ENCODE peak calls at places on chromosomes 16 and 17, in five cellular contexts. One of them, this sample, is unnamed.

GRCh38 chr17:49497147-49498036 is 2.3 kb downstream of the NGFR start:
- DNase-seq in activated CD4-positive, CD25-positive, alpha-beta regulatory T cell treated with anti-CD3 and anti-CD28 coated beads, Interleukin-2, amount 50 U/mL, for 16 hours: no peak
- DNase-seq in osteocyte: no peak
- DNase-seq in activated T-helper 1 cell treated with anti-CD3 and anti-CD28 coated beads, Interleukin-12 subunit alpha, Interleukin-12 subunit beta, Interleukin-2, Interleukin-4 antibody, amounts not matched to agents 30 ng/mL and 10 ng/mL and 1 ng/mL, durations not matched to agents 14 hours and 24 hours and 36 hours: no peak
- DNase-seq in GM12892: no peak
- DNase-seq in this sample: no peak

GRCh38 chr17:64118452-64118979 is 11.4 kb downstream of the ERN1 start:
- DNase-seq in osteocyte: peak; percentile 38
- DNase-seq in activated CD4-positive, CD25-positive, alpha-beta regulatory T cell treated with anti-CD3 and anti-CD28 coated beads, Interleukin-2, amount 50 U/mL, for 16 hours: no peak
- DNase-seq in activated T-helper 1 cell treated with anti-CD3 and anti-CD28 coated beads, Interleukin-12 subunit alpha, Interleukin-12 subunit beta, Interleukin-2, Interleukin-4 antibody, amounts not matched to agents 30 ng/mL and 10 ng/mL and 1 ng/mL, durations not matched to agents 14 hours and 24 hours and 36 hours: no peak
- DNase-seq in GM12892: no peak
- DNase-seq in this sample: no peak

GRCh38 chr17:73646409-73647305 is 2.4 kb upstream of the SDK2 start:
- DNase-seq in activated CD4-positive, CD25-positive, alpha-beta regulatory T cell treated with anti-CD3 and anti-CD28 coated beads, Interleukin-2, amount 50 U/mL, for 16 hours: no peak
- DNase-seq in activated T-helper 1 cell treated with anti-CD3 and anti-CD28 coated beads, Interleukin-12 subunit alpha, Interleukin-12 subunit beta, Interleukin-2, Interleukin-4 antibody, amounts not matched to agents 30 ng/mL and 10 ng/mL and 1 ng/mL, durations not matched to agents 14 hours and 24 hours and 36 hours: no peak
- DNase-seq in GM12892: no peak
- DNase-seq in osteocyte: no peak
- DNase-seq in this sample: no peak

GRCh38 chr16:79067600-79067999 is 532.9 kb downstream of the MAF start:
- DNase-seq in activated T-helper 1 cell treated with anti-CD3 and anti-CD28 coated beads, Interleukin-12 subunit alpha, Interleukin-12 subunit beta, Interleukin-2, Interleukin-4 antibody, amounts not matched to agents 30 ng/mL and 10 ng/mL and 1 ng/mL, durations not matched to agents 14 hours and 24 hours and 36 hours: no peak
- DNase-seq in osteocyte: no peak
- DNase-seq in activated CD4-positive, CD25-positive, alpha-beta regulatory T cell treated with anti-CD3 and anti-CD28 coated beads, Interleukin-2, amount 50 U/mL, for 16 hours: no peak
- DNase-seq in GM12892: no peak
- DNase-seq in this sample: no peak

GRCh38 chr17:7136266-7136877 is 21.8 kb upstream of the ASGR2 start:
- DNase-seq in osteocyte: no peak
- DNase-seq in activated T-helper 1 cell treated with anti-CD3 and anti-CD28 coated beads, Interleukin-12 subunit alpha, Interleukin-12 subunit beta, Interleukin-2, Interleukin-4 antibody, amounts not matched to agents 30 ng/mL and 10 ng/mL and 1 ng/mL, durations not matched to agents 14 hours and 24 hours and 36 hours: peak; percentile 57
- DNase-seq in activated CD4-positive, CD25-positive, alpha-beta regulatory T cell treated with anti-CD3 and anti-CD28 coated beads, Interleukin-2, amount 50 U/mL, for 16 hours: peak; percentile 60
- DNase-seq in GM12892: no peak
- DNase-seq in this sample: no peak

GRCh38 chr16:53061701-53062159 is 6.9 kb downstream of the CHD9 start:
- DNase-seq in GM12892: no peak
- DNase-seq in activated T-helper 1 cell treated with anti-CD3 and anti-CD28 coated beads, Interleukin-12 subunit alpha, Interleukin-12 subunit beta, Interleukin-2, Interleukin-4 antibody, amounts not matched to agents 30 ng/mL and 10 ng/mL and 1 ng/mL, durations not matched to agents 14 hours and 24 hours and 36 hours: no peak
- DNase-seq in osteocyte: no peak
- DNase-seq in activated CD4-positive, CD25-positive, alpha-beta regulatory T cell treated with anti-CD3 and anti-CD28 coated beads, Interleukin-2, amount 50 U/mL, for 16 hours: no peak
- DNase-seq in this sample: no peak

GRCh38 chr17:46942441-46943217 is 19.7 kb downstream of the GOSR2 start:
- DNase-seq in GM12892: peak; percentile 62
- DNase-seq in osteocyte: no peak
- DNase-seq in activated T-helper 1 cell treated with anti-CD3 and anti-CD28 coated beads, Interleukin-12 subunit alpha, Interleukin-12 subunit beta, Interleukin-2, Interleukin-4 antibody, amounts not matched to agents 30 ng/mL and 10 ng/mL and 1 ng/mL, durations not matched to agents 14 hours and 24 hours and 36 hours: peak; percentile 14
- DNase-seq in activated CD4-positive, CD25-positive, alpha-beta regulatory T cell treated with anti-CD3 and anti-CD28 coated beads, Interleukin-2, amount 50 U/mL, for 16 hours: no peak
- DNase-seq in this sample: peak; percentile 62

GRCh38 chr17:20242271-20242670 is 225.1 kb downstream of the LGALS9B start:
- DNase-seq in osteocyte: no peak
- DNase-seq in activated T-helper 1 cell treated with anti-CD3 and anti-CD28 coated beads, Interleukin-12 subunit alpha, Interleukin-12 subunit beta, Interleukin-2, Interleukin-4 antibody, amounts not matched to agents 30 ng/mL and 10 ng/mL and 1 ng/mL, durations not matched to agents 14 hours and 24 hours and 36 hours: no peak
- DNase-seq in activated CD4-positive, CD25-positive, alpha-beta regulatory T cell treated with anti-CD3 and anti-CD28 coated beads, Interleukin-2, amount 50 U/mL, for 16 hours: no peak
- DNase-seq in GM12892: no peak
- DNase-seq in this sample: no peak

GRCh38 chr16:57611184-57611583 is 17.2 kb upstream of the ADGRG1 start:
- DNase-seq in GM12892: no peak
- DNase-seq in activated CD4-positive, CD25-positive, alpha-beta regulatory T cell treated with anti-CD3 and anti-CD28 coated beads, Interleukin-2, amount 50 U/mL, for 16 hours: no peak
- DNase-seq in activated T-helper 1 cell treated with anti-CD3 and anti-CD28 coated beads, Interleukin-12 subunit alpha, Interleukin-12 subunit beta, Interleukin-2, Interleukin-4 antibody, amounts not matched to agents 30 ng/mL and 10 ng/mL and 1 ng/mL, durations not matched to agents 14 hours and 24 hours and 36 hours: no peak
- DNase-seq in osteocyte: no peak
- DNase-seq in this sample: no peak

GRCh38 chr17:9703781-9704082 is 58.4 kb downstream of the USP43 start:
- DNase-seq in osteocyte: no peak
- DNase-seq in activated CD4-positive, CD25-positive, alpha-beta regulatory T cell treated with anti-CD3 and anti-CD28 coated beads, Interleukin-2, amount 50 U/mL, for 16 hours: no peak
- DNase-seq in GM12892: no peak
- DNase-seq in activated T-helper 1 cell treated with anti-CD3 and anti-CD28 coated beads, Interleukin-12 subunit alpha, Interleukin-12 subunit beta, Interleukin-2, Interleukin-4 antibody, amounts not matched to agents 30 ng/mL and 10 ng/mL and 1 ng/mL, durations not matched to agents 14 hours and 24 hours and 36 hours: no peak
- DNase-seq in this sample: no peak

GRCh38 chr16:75088934-75089333 is 27.6 kb downstream of the LDHD start:
- DNase-seq in GM12892: no peak
- DNase-seq in activated T-helper 1 cell treated with anti-CD3 and anti-CD28 coated beads, Interleukin-12 subunit alpha, Interleukin-12 subunit beta, Interleukin-2, Interleukin-4 antibody, amounts not matched to agents 30 ng/mL and 10 ng/mL and 1 ng/mL, durations not matched to agents 14 hours and 24 hours and 36 hours: no peak
- DNase-seq in activated CD4-positive, CD25-positive, alpha-beta regulatory T cell treated with anti-CD3 and anti-CD28 coated beads, Interleukin-2, amount 50 U/mL, for 16 hours: no peak
- DNase-seq in osteocyte: no peak
- DNase-seq in this sample: no peak

GRCh38 chr17:17570798-17571716 is 20.5 kb downstream of the PEMT start:
- DNase-seq in activated CD4-positive, CD25-positive, alpha-beta regulatory T cell treated with anti-CD3 and anti-CD28 coated beads, Interleukin-2, amount 50 U/mL, for 16 hours: no peak
- DNase-seq in activated T-helper 1 cell treated with anti-CD3 and anti-CD28 coated beads, Interleukin-12 subunit alpha, Interleukin-12 subunit beta, Interleukin-2, Interleukin-4 antibody, amounts not matched to agents 30 ng/mL and 10 ng/mL and 1 ng/mL, durations not matched to agents 14 hours and 24 hours and 36 hours: no peak
- DNase-seq in GM12892: no peak
- DNase-seq in osteocyte: no peak
- DNase-seq in this sample: no peak

GRCh38 chr16:3696425-3697218 is 20.7 kb downstream of the TRAP1 start:
- DNase-seq in GM12892: no peak
- DNase-seq in osteocyte: no peak
- DNase-seq in activated CD4-positive, CD25-positive, alpha-beta regulatory T cell treated with anti-CD3 and anti-CD28 coated beads, Interleukin-2, amount 50 U/mL, for 16 hours: no peak
- DNase-seq in activated T-helper 1 cell treated with anti-CD3 and anti-CD28 coated beads, Interleukin-12 subunit alpha, Interleukin-12 subunit beta, Interleukin-2, Interleukin-4 antibody, amounts not matched to agents 30 ng/mL and 10 ng/mL and 1 ng/mL, durations not matched to agents 14 hours and 24 hours and 36 hours: no peak
- DNase-seq in this sample: no peak

GRCh38 chr17:64443086-64443760 is 5.7 kb upstream of the MILR1 start:
- DNase-seq in activated T-helper 1 cell treated with anti-CD3 and anti-CD28 coated beads, Interleukin-12 subunit alpha, Interleukin-12 subunit beta, Interleukin-2, Interleukin-4 antibody, amounts not matched to agents 30 ng/mL and 10 ng/mL and 1 ng/mL, durations not matched to agents 14 hours and 24 hours and 36 hours: no peak
- DNase-seq in activated CD4-positive, CD25-positive, alpha-beta regulatory T cell treated with anti-CD3 and anti-CD28 coated beads, Interleukin-2, amount 50 U/mL, for 16 hours: no peak
- DNase-seq in GM12892: no peak
- DNase-seq in osteocyte: no peak
- DNase-seq in this sample: no peak

GRCh38 chr16:31132303-31132978 is 3.1 kb downstream of the PRSS8 start:
- DNase-seq in activated T-helper 1 cell treated with anti-CD3 and anti-CD28 coated beads, Interleukin-12 subunit alpha, Interleukin-12 subunit beta, Interleukin-2, Interleukin-4 antibody, amounts not matched to agents 30 ng/mL and 10 ng/mL and 1 ng/mL, durations not matched to agents 14 hours and 24 hours and 36 hours: no peak
- DNase-seq in GM12892: no peak
- DNase-seq in osteocyte: no peak
- DNase-seq in activated CD4-positive, CD25-positive, alpha-beta regulatory T cell treated with anti-CD3 and anti-CD28 coated beads, Interleukin-2, amount 50 U/mL, for 16 hours: no peak
- DNase-seq in this sample: no peak

GRCh38 chr16:23509763-23510153 is 536 bp downstream of the GGA2 start:
- DNase-seq in GM12892: no peak
- DNase-seq in activated CD4-positive, CD25-positive, alpha-beta regulatory T cell treated with anti-CD3 and anti-CD28 coated beads, Interleukin-2, amount 50 U/mL, for 16 hours: no peak
- DNase-seq in activated T-helper 1 cell treated with anti-CD3 and anti-CD28 coated beads, Interleukin-12 subunit alpha, Interleukin-12 subunit beta, Interleukin-2, Interleukin-4 antibody, amounts not matched to agents 30 ng/mL and 10 ng/mL and 1 ng/mL, durations not matched to agents 14 hours and 24 hours and 36 hours: peak; percentile 22
- DNase-seq in osteocyte: no peak
- DNase-seq in this sample: no peak

GRCh38 chr16:30786115-30786935 is 680 bp downstream of the ZNF629 start:
- DNase-seq in activated T-helper 1 cell treated with anti-CD3 and anti-CD28 coated beads, Interleukin-12 subunit alpha, Interleukin-12 subunit beta, Interleukin-2, Interleukin-4 antibody, amounts not matched to agents 30 ng/mL and 10 ng/mL and 1 ng/mL, durations not matched to agents 14 hours and 24 hours and 36 hours: no peak
- DNase-seq in osteocyte: no peak
- DNase-seq in GM12892: no peak
- DNase-seq in activated CD4-positive, CD25-positive, alpha-beta regulatory T cell treated with anti-CD3 and anti-CD28 coated beads, Interleukin-2, amount 50 U/mL, for 16 hours: no peak
- DNase-seq in this sample: no peak

GRCh38 chr17:43713494-43714162 is 45.0 kb downstream of the SOST start:
- DNase-seq in activated CD4-positive, CD25-positive, alpha-beta regulatory T cell treated with anti-CD3 and anti-CD28 coated beads, Interleukin-2, amount 50 U/mL, for 16 hours: no peak
- DNase-seq in osteocyte: no peak
- DNase-seq in GM12892: peak; percentile 40
- DNase-seq in activated T-helper 1 cell treated with anti-CD3 and anti-CD28 coated beads, Interleukin-12 subunit alpha, Interleukin-12 subunit beta, Interleukin-2, Interleukin-4 antibody, amounts not matched to agents 30 ng/mL and 10 ng/mL and 1 ng/mL, durations not matched to agents 14 hours and 24 hours and 36 hours: peak; percentile 9
- DNase-seq in this sample: peak; percentile 54